ENCODE peak calls at places on chromosomes 11 and 22, in five cellular contexts. Q, X, S, W and K are unnamed samples.

GRCh38 chr11:45662096-45662664 is 3.2 kb downstream of the CHST1 start:
- DNase-seq in Q (no peak), X (no peak), S (no peak), W (no peak), K (no peak)

GRCh38 chr11:130766650-130767297 is 149.5 kb downstream of the SNX19 start:
- DNase-seq in Q (no peak), X (no peak), S (no peak), W (no peak), K (no peak)

GRCh38 chr11:11406652-11407051 is 53.6 kb upstream of the CSNK2A3 start:
- DNase-seq in Q (no peak), X (no peak), S (no peak), W (no peak), K (no peak)

GRCh38 chr11:10303558-10304363 is 1.1 kb upstream of the ADM start:
- DNase-seq in Q (peak; percentile 85), X (peak; percentile 52), S (peak; percentile 40), W (no peak), K (no peak)

GRCh38 chr11:111814567-111814966 is 48.4 kb upstream of the PPP2R1B start:
- DNase-seq in Q (peak; percentile 61), X (peak; percentile 69), S (no peak), W (no peak), K (no peak)

GRCh38 chr22:22662095-22662494 is 17.7 kb downstream of the GGTLC2 start:
- DNase-seq in Q (no peak), X (no peak), S (no peak), W (no peak), K (no peak)

GRCh38 chr11:115497303-115497702 is 6.9 kb downstream of the CADM1 start:
- DNase-seq in Q (no peak), X (no peak), S (no peak), W (no peak), K (no peak)

GRCh38 chr11:115672999-115673411 is 168.8 kb upstream of the CADM1 start:
- DNase-seq in Q (no peak), X (no peak), S (no peak), W (no peak), K (no peak)

GRCh38 chr22:33538277-33538885 is 381.9 kb downstream of the LARGE1 start:
- DNase-seq in Q (no peak), X (no peak), S (no peak), W (no peak), K (no peak)

GRCh38 chr22:29856496-29856895 is 18.4 kb upstream of the ASCC2 start:
- DNase-seq in Q (no peak), X (no peak), S (no peak), W (no peak), K (no peak)

GRCh38 chr11:69525516-69526452 is 44.3 kb downstream of the LINC01488 start:
- DNase-seq in Q (no peak), X (no peak), S (no peak), W (no peak), K (no peak)

GRCh38 chr11:78783846-78784245 is 209.2 kb upstream of the NARS2 start:
- DNase-seq in Q (no peak), X (no peak), S (no peak), W (no peak), K (no peak)

GRCh38 chr11:27882066-27882697 is 181.9 kb upstream of the BDNF start:
- DNase-seq in Q (no peak), X (no peak), S (no peak), W (no peak), K (no peak)

GRCh38 chr11:100821198-100821597 is 134.1 kb downstream of the ARHGAP42 start:
- DNase-seq in Q (peak; percentile 28), X (no peak), S (no peak), W (no peak), K (no peak)

GRCh38 chr11:1762537-1763302 is 1.0 kb downstream of the CTSD start:
- DNase-seq in Q (no peak), X (no peak), S (peak; percentile 83), W (no peak), K (no peak)

GRCh38 chr11:33620423-33621120 is 80.1 kb downstream of the C11orf91 start:
- DNase-seq in Q (peak; percentile 83), X (peak; percentile 30), S (no peak), W (no peak), K (no peak)

GRCh38 chr22:25509391-25509791 is 55.1 kb upstream of the GRK3 start:
- DNase-seq in Q (no peak), X (no peak), S (no peak), W (no peak), K (no peak)

GRCh38 chr22:22697377-22698120 is 53.1 kb downstream of the GGTLC2 start:
- DNase-seq in Q (no peak), X (no peak), S (no peak), W (no peak), K (no peak)

GRCh38 chr11:114082415-114082748 is 22.9 kb downstream of the ZBTB16 start:
- DNase-seq in Q (peak; percentile 65), X (no peak), S (no peak), W (no peak), K (no peak)

GRCh38 chr11:32259641-32260081 is 168.8 kb downstream of the RCN1 start:
- DNase-seq in Q (peak; percentile 78), X (peak; percentile 40), S (no peak), W (peak; percentile 33), K (no peak)

GRCh38 chr11:60974726-60975125 is 3.2 kb downstream of the CD6 start:
- DNase-seq in Q (no peak), X (no peak), S (no peak), W (no peak), K (no peak)

GRCh38 chr11:24375351-24375750 is 121.5 kb upstream of the LUZP2 start:
- DNase-seq in Q (no peak), X (no peak), S (no peak), W (no peak), K (no peak)

GRCh38 chr11:77214557-77214956 is 86.5 kb downstream of the MYO7A start:
- DNase-seq in Q (no peak), X (no peak), S (no peak), W (no peak), K (no peak)

GRCh38 chr11:762421-763072 is 14.7 kb downstream of the GATD1 start:
- DNase-seq in Q (peak; percentile 93), X (peak; percentile 33), S (no peak), W (no peak), K (no peak)

GRCh38 chr11:124865181-124865901 is at the start of gene ROBO3:
- DNase-seq in Q (no peak), X (no peak), S (no peak), W (no peak), K (no peak)

GRCh38 chr11:66341502-66342126 is 3.3 kb downstream of the BRMS1 start:
- DNase-seq in Q (no peak), X (no peak), S (no peak), W (no peak), K (no peak)

GRCh38 chr22:23401910-23402274 is 178.2 kb downstream of the IGLL1 start:
- DNase-seq in Q (no peak), X (no peak), S (no peak), W (no peak), K (no peak)

GRCh38 chr11:111923951-111924350 is 5.2 kb downstream of the C11orf52 start:
- DNase-seq in Q (no peak), X (no peak), S (no peak), W (no peak), K (no peak)

GRCh38 chr11:73439002-73439843 is 63.0 kb downstream of the RELT start:
- DNase-seq in Q (no peak), X (no peak), S (no peak), W (no peak), K (no peak)

GRCh38 chr22:20973634-20974286 is 6.7 kb downstream of the AIFM3 start:
- DNase-seq in Q (no peak), X (no peak), S (no peak), W (no peak), K (no peak)

GRCh38 chr11:62707277-62707771 is at the start of the genes BSCL2 and GNG3:
- DNase-seq in Q (no peak), X (no peak), S (peak; percentile 35), W (no peak), K (no peak)

GRCh38 chr11:120808616-120809050 is 215.3 kb upstream of the TBCEL start:
- DNase-seq in Q (no peak), X (no peak), S (no peak), W (no peak), K (no peak)

GRCh38 chr11:114774599-114775365 is 96.5 kb downstream of the NXPE2 start:
- DNase-seq in Q (peak; percentile 17), X (no peak), S (no peak), W (peak; percentile 52), K (no peak)

GRCh38 chr11:64409278-64409677 is 50.3 kb downstream of the RPS6KA4 start:
- DNase-seq in Q (no peak), X (no peak), S (no peak), W (no peak), K (no peak)
- TF ChIP-seq CTCF in Q (no peak), X (no peak), S (no peak), W (no peak), K (no peak)

GRCh38 chr11:3109921-3110706 is 52.9 kb upstream of the CARS1 start:
- DNase-seq in Q (peak; percentile 44), X (no peak), S (no peak), W (peak; percentile 16), K (peak; percentile 51)
- TF ChIP-seq CTCF in Q (peak; percentile 77), X (peak; percentile 77), S (peak; percentile 40), W (peak; percentile 23), K (peak; percentile 76)

GRCh38 chr11:44125598-44125997 is 30.1 kb downstream of the EXT2 start:
- DNase-seq in Q (no peak), X (no peak), S (no peak), W (no peak), K (no peak)

GRCh38 chr11:44116433-44116832 is 21.0 kb downstream of the EXT2 start:
- DNase-seq in Q (no peak), X (no peak), S (no peak), W (no peak), K (no peak)

DNA sequence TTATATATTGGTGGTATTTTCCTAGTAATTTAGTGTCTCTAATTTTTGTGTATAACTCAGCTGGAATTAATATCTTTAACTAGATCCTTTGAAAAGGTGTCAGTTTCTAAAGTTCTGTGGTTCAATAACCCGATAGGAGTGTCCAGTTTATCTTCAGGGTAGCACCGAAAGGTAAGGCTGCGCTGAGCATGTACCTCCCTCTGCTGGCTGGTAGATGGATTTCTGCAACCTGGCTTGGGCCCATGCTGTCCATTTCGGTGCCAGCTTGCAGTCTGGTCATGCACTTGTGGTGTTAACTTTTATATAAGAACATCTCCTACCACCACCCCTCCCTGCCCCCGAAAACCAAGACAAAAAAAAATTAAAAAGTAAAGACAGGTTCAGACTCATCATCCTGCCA is 24.7 kb downstream of the EXT2 start:
- DNase-seq in Q (peak; percentile 30), X (no peak), S (no peak), W (no peak), K (no peak)
- TF ChIP-seq CTCF in Q (peak; percentile 46), X (peak; percentile 68), S (no peak), W (no peak), K (no peak)

GRCh38 chr22:39215430-39216142 is 29.2 kb downstream of the PDGFB start:
- DNase-seq in Q (no peak), X (no peak), S (peak; percentile 10), W (no peak), K (no peak)
- TF ChIP-seq CTCF in Q (peak; percentile 41), X (peak; percentile 59), S (no peak), W (peak; percentile 18), K (no peak)

GRCh38 chr11:119295178-119295577 is 21.8 kb downstream of the MCAM start:
- DNase-seq in Q (peak; percentile 38), X (no peak), S (no peak), W (no peak), K (no peak)
- TF ChIP-seq CTCF in Q (no peak), X (peak; percentile 17), S (no peak), W (no peak), K (no peak)

GRCh38 chr11:85809881-85810280 is 1.1 kb downstream of the SYTL2 start:
- DNase-seq in Q (no peak), X (peak; percentile 36), S (no peak), W (no peak), K (peak; percentile 37)
- TF ChIP-seq CTCF in Q (no peak), X (peak; percentile 70), S (no peak), W (no peak), K (no peak)